ENCODE peak calls at places on chromosomes 2 and 18, in nine cellular contexts. Y, C, H, D, S, U, R, W and F are unnamed samples.

GRCh38 chr2:71536311-71536710 is 83.0 kb downstream of the DYSF start:
- DNase-seq in Y (no peak), C (no peak), H (no peak), D (no peak), S (peak), U (no peak), R (no peak), W (no peak), F (no peak)

GRCh38 chr2:24830351-24830750 is 37.1 kb downstream of the CENPO start:
- DNase-seq in Y (no peak), C (no peak), H (no peak), D (peak), S (peak), U (no peak), R (no peak), W (no peak), F (no peak)

GRCh38 chr2:224611938-224612337 is 26.8 kb upstream of the CUL3 start:
- DNase-seq in Y (no peak), C (no peak), H (peak), D (no peak), S (no peak), U (no peak), R (no peak), W (no peak), F (no peak)

GRCh38 chr2:176096986-176097819 is 2.4 kb upstream of the HOXD12 start:
- DNase-seq in Y (peak), C (no peak), H (peak), D (peak), S (peak), U (no peak), R (peak), W (peak), F (peak)

GRCh38 chr2:191180712-191181111 is 29.9 kb upstream of the STAT4 start:
- DNase-seq in Y (no peak), C (no peak), H (no peak), D (no peak), S (peak), U (no peak), R (no peak), W (no peak), F (no peak)

GRCh38 chr2:216006164-216006663 is 7.1 kb downstream of the MREG start:
- DNase-seq in Y (no peak), C (no peak), H (no peak), D (peak), S (no peak), U (no peak), R (no peak), W (peak), F (no peak)

GRCh38 chr18:8163287-8163959 is 445.8 kb upstream of the RAB12 start:
- DNase-seq in Y (no peak), C (no peak), H (no peak), D (no peak), S (no peak), U (no peak), R (no peak), W (no peak), F (no peak)

GRCh38 chr2:140257692-140258300 is 1477.6 kb upstream of the NXPH2 start:
- DNase-seq in Y (no peak), C (no peak), H (no peak), D (no peak), S (no peak), U (no peak), R (no peak), W (no peak), F (no peak)

GRCh38 chr2:231917280-231918088 is 8.7 kb downstream of the NPPC start:
- DNase-seq in Y (no peak), C (no peak), H (peak), D (no peak), S (no peak), U (no peak), R (no peak), W (no peak), F (peak)

GRCh38 chr18:63409301-63409700 is 13.0 kb downstream of the VPS4B start:
- DNase-seq in Y (no peak), C (no peak), H (no peak), D (no peak), S (peak), U (no peak), R (no peak), W (no peak), F (no peak)

GRCh38 chr2:152330235-152330866 is 4.6 kb upstream of the FMNL2 start:
- DNase-seq in Y (no peak), C (no peak), H (no peak), D (no peak), S (no peak), U (no peak), R (no peak), W (no peak), F (no peak)

GRCh38 chr18:60277855-60278480 is 94.6 kb downstream of the MC4R start:
- DNase-seq in Y (no peak), C (no peak), H (no peak), D (no peak), S (no peak), U (peak), R (no peak), W (no peak), F (no peak)

GRCh38 chr2:20390524-20391123 is 40.0 kb upstream of the PUM2 start:
- DNase-seq in Y (no peak), C (no peak), H (peak), D (no peak), S (no peak), U (no peak), R (no peak), W (peak), F (no peak)

GRCh38 chr2:196137271-196137670 is 34.1 kb downstream of the STK17B start:
- DNase-seq in Y (no peak), C (no peak), H (no peak), D (no peak), S (no peak), U (no peak), R (no peak), W (no peak), F (no peak)

GRCh38 chr2:1709970-1710560 is 34.2 kb downstream of the PXDN start:
- DNase-seq in Y (no peak), C (no peak), H (no peak), D (no peak), S (no peak), U (no peak), R (no peak), W (no peak), F (no peak)

GRCh38 chr2:60097298-60097697 is 456.2 kb downstream of the BCL11A start:
- DNase-seq in Y (no peak), C (no peak), H (no peak), D (no peak), S (no peak), U (no peak), R (no peak), W (no peak), F (no peak)

GRCh38 chr2:16852651-16853050 is 187.0 kb upstream of the CYRIA start:
- DNase-seq in Y (no peak), C (no peak), H (no peak), D (no peak), S (no peak), U (peak), R (no peak), W (no peak), F (no peak)

GRCh38 chr2:37877457-37878315 is 47.4 kb upstream of the RMDN2 start:
- DNase-seq in Y (peak), C (no peak), H (peak), D (peak), S (peak), U (peak), R (no peak), W (no peak), F (no peak)

GRCh38 chr2:71659868-71660518 is 206.6 kb downstream of the DYSF start:
- DNase-seq in Y (no peak), C (no peak), H (no peak), D (no peak), S (no peak), U (no peak), R (no peak), W (no peak), F (no peak)

GRCh38 chr2:100391735-100392515 is 25.5 kb downstream of the CHST10 start:
- DNase-seq in Y (no peak), C (no peak), H (no peak), D (no peak), S (no peak), U (no peak), R (no peak), W (peak), F (peak)

GRCh38 chr2:238956676-238957075 is 108.8 kb downstream of the TWIST2 start:
- DNase-seq in Y (no peak), C (no peak), H (no peak), D (no peak), S (no peak), U (no peak), R (no peak), W (no peak), F (no peak)

GRCh38 chr2:42770288-42771131 is 6.6 kb upstream of the OXER1 start:
- DNase-seq in Y (no peak), C (no peak), H (peak), D (peak), S (no peak), U (peak), R (no peak), W (peak), F (peak)

GRCh38 chr2:43605079-43605655 is 9.3 kb upstream of the THADA start:
- DNase-seq in Y (no peak), C (no peak), H (peak), D (peak), S (peak), U (peak), R (no peak), W (no peak), F (peak)

GRCh38 chr2:239322414-239323086 is 78.3 kb downstream of the HDAC4 start:
- DNase-seq in Y (no peak), C (no peak), H (no peak), D (no peak), S (peak), U (no peak), R (peak), W (peak), F (no peak)

GRCh38 chr18:34444622-34445021 is 219.9 kb upstream of the NOL4 start:
- DNase-seq in Y (no peak), C (no peak), H (no peak), D (no peak), S (no peak), U (no peak), R (no peak), W (no peak), F (no peak)

GRCh38 chr2:233101826-233102225 is 41.7 kb downstream of the INPP5D start:
- DNase-seq in Y (no peak), C (no peak), H (no peak), D (no peak), S (no peak), U (no peak), R (no peak), W (no peak), F (no peak)